ENCODE peak calls at places on chromosomes 2 and 18, in eight cellular contexts. P is mucosa of descending colon; Z is AG09309; X is kidney glomerular epithelial cell; K is chondrocyte; N is NCI-H1105; C is HS-5; W is stimulated activated CD4-positive, alpha-beta T cell treated with anti-CD3 and anti-CD28 coated beads, Interleukin-4, amount 100 ng/mL, for 1 hour. U is an unnamed sample.

GRCh38 chr2:62050456-62051045 is 145.1 kb downstream of the COMMD1 start:
- DNase-seq in P (no peak), Z (no peak), X (no peak), K (no peak), N (no peak), C (no peak), W (no peak), U (no peak)

GRCh38 chr2:215531284-215531683 is 95.4 kb upstream of the FN1 start:
- DNase-seq in P (no peak), Z (no peak), X (no peak), K (no peak), N (no peak), C (peak; percentile 38), W (no peak), U (no peak)

GRCh38 chr2:230793573-230794359 is 71.0 kb upstream of the ITM2C start:
- DNase-seq in P (no peak), Z (peak; percentile 98), X (peak; percentile 98), K (no peak), N (no peak), C (peak; percentile 99), W (peak; percentile 51), U (no peak)

GRCh38 chr2:216473187-216473586 is 25.5 kb upstream of the RPL37A start:
- DNase-seq in P (no peak), Z (no peak), X (no peak), K (no peak), N (no peak), C (no peak), W (no peak), U (no peak)

GRCh38 chr2:172550419-172550818 is 5.5 kb upstream of the PDK1 start:
- DNase-seq in P (no peak), Z (no peak), X (no peak), K (no peak), N (no peak), C (no peak), W (no peak), U (no peak)

GRCh38 chr2:158755738-158756137 is 39.4 kb upstream of the DAPL1 start:
- DNase-seq in P (no peak), Z (no peak), X (no peak), K (no peak), N (no peak), C (no peak), W (no peak), U (peak; percentile 5)

GRCh38 chr2:121128741-121129659 is 156.0 kb downstream of the TFCP2L1 start:
- DNase-seq in P (peak; percentile 82), Z (no peak), X (peak; percentile 1), K (no peak), N (no peak), C (no peak), W (no peak), U (peak; percentile 63)

GRCh38 chr2:146124741-146125140 is 1604.8 kb upstream of the ZEB2 start:
- DNase-seq in P (no peak), Z (peak; percentile 16), X (peak; percentile 23), K (no peak), N (no peak), C (peak; percentile 87), W (no peak), U (no peak)

GRCh38 chr2:64344999-64345576 is 108.9 kb upstream of the LGALSL start:
- DNase-seq in P (no peak), Z (no peak), X (no peak), K (no peak), N (no peak), C (no peak), W (no peak), U (no peak)

GRCh38 chr2:111072220-111072871 is 48.4 kb upstream of the BCL2L11 start:
- DNase-seq in P (no peak), Z (peak; percentile 1), X (peak; percentile 87), K (no peak), N (no peak), C (peak; percentile 70), W (no peak), U (no peak)

GRCh38 chr2:55099493-55099877 is 49.2 kb upstream of the RTN4 start:
- DNase-seq in P (no peak), Z (no peak), X (no peak), K (no peak), N (no peak), C (no peak), W (no peak), U (no peak)

GRCh38 chr18:31206787-31207381 is 44.2 kb upstream of the DSC1 start:
- DNase-seq in P (peak; percentile 92), Z (no peak), X (peak; percentile 94), K (no peak), N (no peak), C (peak; percentile 26), W (no peak), U (peak; percentile 32)

GRCh38 chr18:33577688-33578370 is at the start of gene ASXL3:
- DNase-seq in P (peak; percentile 59), Z (no peak), X (no peak), K (peak; percentile 90), N (peak; percentile 34), C (no peak), W (no peak), U (peak; percentile 59)

GRCh38 chr2:40282428-40282827 is 169.5 kb downstream of the SLC8A1 start:
- DNase-seq in P (no peak), Z (no peak), X (peak; percentile 89), K (no peak), N (no peak), C (peak; percentile 42), W (no peak), U (no peak)

GRCh38 chr18:79458917-79459803 is 63.4 kb downstream of the NFATC1 start:
- DNase-seq in P (no peak), Z (no peak), X (no peak), K (no peak), N (no peak), C (no peak), W (no peak), U (no peak)

GRCh38 chr2:38553554-38553953 is 49.2 kb downstream of the HNRNPLL start:
- DNase-seq in P (no peak), Z (no peak), X (no peak), K (no peak), N (no peak), C (no peak), W (no peak), U (no peak)

GRCh38 chr2:138029238-138029637 is 65.0 kb downstream of the HNMT start:
- DNase-seq in P (no peak), Z (no peak), X (no peak), K (no peak), N (no peak), C (no peak), W (no peak), U (no peak)

GRCh38 chr2:46813046-46813445 is 102.6 kb downstream of the MCFD2 start:
- DNase-seq in P (no peak), Z (no peak), X (no peak), K (no peak), N (no peak), C (no peak), W (no peak), U (no peak)

GRCh38 chr18:75923169-75923568 is 495.7 kb upstream of the SMIM21 start:
- DNase-seq in P (no peak), Z (no peak), X (peak; percentile 29), K (no peak), N (no peak), C (no peak), W (no peak), U (no peak)

GRCh38 chr2:173148520-173148919 is 72.9 kb downstream of the MAP3K20 start:
- DNase-seq in P (no peak), Z (no peak), X (no peak), K (no peak), N (no peak), C (no peak), W (no peak), U (no peak)

GRCh38 chr2:160918909-160919503 is 241.2 kb upstream of the TANK start:
- DNase-seq in P (peak; percentile 46), Z (no peak), X (peak; percentile 9), K (no peak), N (no peak), C (no peak), W (peak; percentile 19), U (peak; percentile 13)

GRCh38 chr2:79887747-79888374 is 375.0 kb downstream of the CTNNA2 start:
- DNase-seq in P (no peak), Z (peak; percentile 2), X (peak; percentile 38), K (no peak), N (peak; percentile 49), C (peak; percentile 25), W (no peak), U (peak; percentile 54)

GRCh38 chr2:23600336-23600735 is 215.4 kb downstream of the KLHL29 start:
- DNase-seq in P (no peak), Z (no peak), X (no peak), K (peak; percentile 39), N (peak; percentile 79), C (no peak), W (no peak), U (no peak)

GRCh38 chr2:234291765-234292204 is 205.1 kb downstream of the ARL4C start:
- DNase-seq in P (peak; percentile 67), Z (peak; percentile 57), X (peak; percentile 25), K (no peak), N (peak; percentile 75), C (peak; percentile 45), W (no peak), U (no peak)

U was measured in erythroblast.